ENCODE peak calls at places on chromosomes 3 and 15, in seven cellular contexts. V, Z, F, X, M, T and I are unnamed samples.
A peak's percentile ranks its signal among the peaks of the same experiment; 100 is the strongest.

GRCh38 chr15:100383302-100384107 is 41.7 kb upstream of the ADAMTS17 start:
- ATAC-seq in Z (no peak), M (no peak), V (peak; percentile 93), X (no peak), T (peak; percentile 81), F (no peak), I (no peak)

GRCh38 chr3:14225421-14225820 is 46.8 kb downstream of the LSM3 start:
- ATAC-seq in M (peak; percentile 16), F (no peak), T (no peak), X (no peak), V (no peak), Z (no peak), I (no peak)

GRCh38 chr3:108329947-108330346 is 33.6 kb downstream of the HHLA2 start:
- ATAC-seq in T (no peak), M (no peak), X (no peak), Z (no peak), F (no peak), V (no peak), I (no peak)

GRCh38 chr15:90124487-90124886 is 22.2 kb upstream of the IDH2 start:
- ATAC-seq in V (no peak), X (no peak), M (no peak), F (no peak), Z (no peak), T (peak; percentile 39), I (no peak)

GRCh38 chr3:138833908-138834358 is 795 bp downstream of the PIK3CB start:
- ATAC-seq in V (peak; percentile 62), T (peak; percentile 1), X (no peak), M (peak; percentile 2), Z (no peak), F (peak; percentile 39), I (no peak)

GRCh38 chr3:9718118-9718517 is 13.4 kb upstream of the BRPF1 start:
- ATAC-seq in Z (no peak), V (no peak), M (no peak), X (no peak), T (no peak), F (no peak), I (no peak)

GRCh38 chr15:56124391-56124790 is 119.3 kb downstream of the RFX7 start:
- ATAC-seq in Z (no peak), M (no peak), F (no peak), X (no peak), V (no peak), T (no peak), I (no peak)

GRCh38 chr3:73511555-73511954 is 113.2 kb downstream of the PDZRN3 start:
- ATAC-seq in T (no peak), X (peak; percentile 24), F (no peak), Z (no peak), M (no peak), V (no peak), I (no peak)

GRCh38 chr15:85475317-85475701 is 94.9 kb downstream of the AKAP13 start:
- ATAC-seq in T (no peak), X (no peak), M (no peak), V (no peak), F (no peak), Z (peak; percentile 29), I (peak; percentile 91)